ENCODE peak calls at places on chromosomes 16 and 17, in five cellular contexts. H is activated CD4-positive, CD25-positive, alpha-beta regulatory T cell treated with anti-CD3 and anti-CD28 coated beads, Interleukin-2, amount 50 U/mL, for 24 hours; E is omental fat pad; X is aorta; C is CD4-positive, CD25-positive, alpha-beta regulatory T cell. B is an unnamed sample.

GRCh38 chr17:38981640-38982039 is 14.4 kb upstream of the FBXO47 start:
- ATAC-seq in E (no peak), H (no peak), C (no peak), X (no peak), B (no peak)

GRCh38 chr16:31202402-31203385 is at the start of gene PYCARD:
- ATAC-seq in X (peak; percentile 82), C (peak; percentile 21), H (peak; percentile 18), E (peak; percentile 43), B (peak; percentile 10)

GRCh38 chr17:67475161-67475887 is 98.2 kb downstream of the PITPNC1 start:
- ATAC-seq in H (peak; percentile 84), C (peak; percentile 96), X (peak; percentile 83), E (peak; percentile 85), B (peak; percentile 90)

GRCh38 chr16:84569382-84569987 is 48.4 kb downstream of the COTL1 start:
- ATAC-seq in X (no peak), H (no peak), C (no peak), E (no peak), B (no peak)

GRCh38 chr16:839643-840408 is 39.3 kb upstream of the GNG13 start:
- ATAC-seq in E (no peak), X (no peak), H (no peak), C (no peak), B (no peak)

GRCh38 chr17:47820023-47820789 is 1.4 kb downstream of the OSBPL7 start:
- ATAC-seq in C (no peak), E (no peak), H (no peak), X (no peak), B (no peak)

GRCh38 chr16:75263963-75264445 is 12.6 kb upstream of the BCAR1 start:
- ATAC-seq in H (no peak), X (peak; percentile 54), C (no peak), E (peak; percentile 26), B (peak; percentile 23)

GRCh38 chr17:64326420-64327054 is 63.5 kb upstream of the TEX2 start:
- ATAC-seq in E (peak; percentile 68), C (no peak), X (peak; percentile 84), H (no peak), B (no peak)

GRCh38 chr16:89412811-89413210 is 77.5 kb downstream of the ANKRD11 start:
- ATAC-seq in X (no peak), H (no peak), C (no peak), E (no peak), B (no peak)

GRCh38 chr17:40402668-40403067 is 15.0 kb downstream of the TOP2A start:
- ATAC-seq in X (no peak), E (no peak), C (no peak), H (no peak), B (no peak)

GRCh38 chr16:10923650-10924214 is 18.5 kb downstream of the DEXI start:
- ATAC-seq in H (no peak), C (no peak), X (peak; percentile 68), E (no peak), B (no peak)

GRCh38 chr16:14302399-14303181 is 231.5 kb downstream of the MRTFB start:
- ATAC-seq in H (peak; percentile 26), X (peak; percentile 37), E (peak; percentile 31), C (no peak), B (peak; percentile 6)

GRCh38 chr17:7626307-7626706 is 1.3 kb downstream of the SAT2 start:
- ATAC-seq in X (no peak), H (no peak), E (no peak), C (no peak), B (no peak)

GRCh38 chr17:12085076-12085949 is 64.6 kb downstream of the MAP2K4 start:
- ATAC-seq in C (no peak), H (no peak), X (no peak), E (no peak), B (no peak)

GRCh38 chr17:7112527-7113108 is 2.0 kb downstream of the ASGR2 start:
- ATAC-seq in X (no peak), E (no peak), H (no peak), C (no peak), B (peak; percentile 19)

GRCh38 chr17:4358154-4358553 is 8.3 kb downstream of the UBE2G1 start:
- ATAC-seq in H (no peak), C (no peak), E (no peak), X (no peak), B (no peak)

GRCh38 chr16:74626741-74627416 is 20.0 kb upstream of the GLG1 start:
- ATAC-seq in C (no peak), E (no peak), X (no peak), H (peak; percentile 92), B (no peak)

B was measured in SK-N-SH treated with all-trans-retinoic acid at 6 μM for 48 hours.